ENCODE peak calls at places on chromosomes 5 and 9, in six cellular contexts. S is PC-3, L is coronary artery, V is left ventricle myocardium inferior, H is astrocyte, F is mucosa of descending colon. J is an unnamed sample.

GRCh38 chr9:134589748-134590147 is 51.9 kb upstream of the COL5A1 start:
- DNase-seq in H (no peak), F (no peak), S (no peak), V (no peak), L (peak; percentile 63), J (no peak)

GRCh38 chr9:69579749-69580581 is 92.2 kb downstream of the APBA1 start:
- DNase-seq in L (no peak), S (no peak), F (no peak), V (no peak), H (no peak), J (no peak)

GRCh38 chr9:93612796-93613154 is 36.4 kb downstream of the PHF2 start:
- DNase-seq in V (no peak), H (no peak), L (peak; percentile 41), S (no peak), F (no peak), J (no peak)

GRCh38 chr9:131095666-131096489 is 453 bp upstream of the AIF1L start:
- DNase-seq in L (no peak), H (no peak), S (peak; percentile 34), V (no peak), F (no peak), J (peak; percentile 23)

GRCh38 chr9:34176089-34176488 is 2.8 kb upstream of the UBAP1 start:
- DNase-seq in H (no peak), V (no peak), L (no peak), S (peak; percentile 22), F (no peak), J (no peak)

GRCh38 chr5:179306191-179307005 is 38.9 kb downstream of the ADAMTS2 start:
- DNase-seq in L (peak; percentile 43), S (no peak), H (peak; percentile 24), V (no peak), F (peak; percentile 6), J (peak; percentile 3)

GRCh38 chr9:13443380-13444271 is 164.1 kb upstream of the MPDZ start:
- DNase-seq in H (no peak), F (no peak), L (no peak), S (no peak), V (peak; percentile 15), J (no peak)

GRCh38 chr9:503331-503730 is 288.7 kb downstream of the DOCK8 start:
- DNase-seq in V (no peak), H (no peak), L (no peak), F (peak; percentile 43), S (no peak), J (no peak)

GRCh38 chr9:70021026-70021571 is 22.5 kb upstream of the MAMDC2 start:
- DNase-seq in L (no peak), H (peak; percentile 95), F (no peak), S (peak; percentile 78), V (peak; percentile 61), J (no peak)

GRCh38 chr9:12771891-12772290 is 2.9 kb upstream of the LURAP1L start:
- DNase-seq in L (no peak), V (no peak), F (no peak), H (peak; percentile 43), S (peak; percentile 15), J (no peak)

GRCh38 chr5:135238622-135239460 is 160.2 kb downstream of the MACROH2A1 start:
- DNase-seq in V (no peak), L (peak; percentile 38), F (no peak), S (no peak), H (no peak), J (peak; percentile 47)

GRCh38 chr9:21677387-21677786 is 125.0 kb upstream of the MTAP start:
- DNase-seq in H (no peak), F (no peak), L (no peak), S (no peak), V (no peak), J (no peak)
- H3K4me3 ChIP-seq in H (peak overlapping the region; percentile 4), F (no peak overlapping the region), L (no peak overlapping the region), S (peak overlapping the region; percentile 52), V (no peak overlapping the region), J (no peak overlapping the region)

GRCh38 chr5:19790811-19791466 is 197.1 kb downstream of the CDH18 start:
- DNase-seq in V (no peak), H (no peak), F (no peak), L (no peak), S (peak; percentile 37), J (no peak)
- TF ChIP-seq CTCF in V (no peak), H (no peak), F (no peak), L (no peak), S (no peak), J (no peak)

GRCh38 chr9:129414377-129415021 is 206.4 kb downstream of the C9orf50 start:
- DNase-seq in S (no peak), H (peak; percentile 23), F (peak; percentile 59), L (no peak), V (peak; percentile 42), J (no peak)

GRCh38 chr9:129413537-129414376 is 207.1 kb downstream of the C9orf50 start:
- DNase-seq in V (peak; percentile 99), L (peak; percentile 98), H (peak; percentile 85), S (peak; percentile 93), F (peak; percentile 99), J (peak; percentile 100)

GRCh38 chr9:129411501-129412175 is 209.3 kb downstream of the C9orf50 start:
- DNase-seq in V (no peak), S (no peak), F (peak; percentile 35), L (no peak), H (no peak), J (no peak)

GRCh38 chr9:129415031-129415953 is 205.6 kb downstream of the C9orf50 start:
- DNase-seq in V (no peak), F (peak; percentile 39), L (no peak), H (no peak), S (no peak), J (no peak)

DNA sequence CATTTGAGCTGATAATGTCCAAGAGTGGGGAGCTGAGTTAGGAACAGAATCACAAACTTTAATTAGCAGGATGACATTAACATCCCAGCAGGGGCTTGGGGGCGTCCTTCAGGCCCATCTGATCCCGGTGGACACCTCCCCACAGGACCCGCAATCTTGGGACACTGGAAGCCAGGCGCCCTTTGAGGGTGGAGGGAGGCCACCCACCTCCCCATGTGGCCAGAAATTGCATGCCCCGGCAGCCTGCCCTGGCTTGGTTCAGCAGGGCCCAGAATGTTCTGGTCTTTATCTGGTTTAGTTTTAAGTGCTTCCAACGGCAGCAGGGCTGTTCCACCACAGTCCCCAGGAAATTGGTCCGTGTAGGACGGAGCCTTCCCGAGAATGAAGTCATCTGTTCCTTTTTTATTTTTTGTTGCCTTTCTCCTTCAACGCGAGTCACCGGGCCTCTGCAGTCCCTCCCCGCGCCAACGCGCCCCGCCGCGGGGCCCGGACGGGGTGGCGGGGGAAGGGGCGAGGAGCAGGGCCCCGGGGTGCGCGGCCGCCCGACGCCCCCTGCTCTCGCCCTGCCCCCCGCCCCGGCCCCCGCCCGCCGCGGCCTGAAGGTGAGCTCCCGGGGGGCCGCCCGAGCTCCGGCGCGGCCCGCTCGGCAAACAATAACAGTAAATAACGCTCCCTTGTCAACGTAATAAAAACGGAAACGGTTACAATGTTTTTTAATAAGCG is 207.9 kb downstream of the C9orf50 start:
- DNase-seq in S (peak; percentile 50), F (peak; percentile 68), L (peak; percentile 90), H (peak; percentile 73), V (peak; percentile 83), J (peak; percentile 75)
- H3K4me3 ChIP-seq in S (peak overlapping the region; percentile 64), F (peak overlapping the region; percentile 17), L (peak overlapping the region; percentile 73), H (no peak overlapping the region), V (peak overlapping the region; percentile 74), J (peak overlapping the region; percentile 51)

DNA sequence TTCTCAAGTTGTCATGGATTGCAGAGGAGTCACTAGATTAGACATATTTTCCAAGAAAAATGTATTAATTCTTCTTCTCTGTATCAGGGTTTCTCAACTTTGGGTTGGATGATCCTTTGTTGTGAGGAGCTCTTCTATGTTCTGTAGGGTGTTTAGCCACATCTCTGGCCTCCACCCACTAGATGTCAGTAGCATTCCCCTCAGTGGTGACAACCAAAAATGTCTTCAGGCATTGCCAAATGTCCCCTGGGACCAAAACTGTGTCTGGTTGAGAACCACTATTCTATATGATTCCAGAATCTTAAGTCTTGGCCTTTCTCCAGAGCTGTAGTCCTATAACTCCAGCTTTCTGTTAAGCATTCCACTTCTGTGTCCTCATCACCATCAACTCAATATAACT is 220.9 kb downstream of the KIAA0825 start:
- DNase-seq in L (no peak), V (no peak), H (no peak), S (no peak), F (no peak), J (no peak)
- TF ChIP-seq CTCF in L (no peak), V (no peak), H (no peak), S (peak; percentile 36), F (no peak), J (no peak)

GRCh38 chr5:63760965-63761364 is 201.3 kb downstream of the HTR1A start:
- DNase-seq in F (no peak), H (no peak), L (no peak), S (no peak), V (no peak), J (no peak)
- H3K4me3 ChIP-seq in F (no peak overlapping the region), H (no peak overlapping the region), L (no peak overlapping the region), S (no peak overlapping the region), V (no peak overlapping the region), J (no peak overlapping the region)

GRCh38 chr5:54646285-54647101 is 128.9 kb downstream of the SNX18 start:
- DNase-seq in V (peak; percentile 88), L (peak; percentile 96), S (peak; percentile 44), F (peak; percentile 57), H (peak; percentile 78), J (peak; percentile 41)
- TF ChIP-seq CTCF in V (peak; percentile 25), L (no peak), S (no peak), F (no peak), H (no peak), J (no peak)

GRCh38 chr5:95283761-95284511 is 958 bp downstream of the MCTP1 start:
- DNase-seq in L (no peak), F (peak; percentile 44), S (peak; percentile 27), V (no peak), H (peak; percentile 3), J (no peak)

GRCh38 chr5:95284512-95285405 is at the start of gene MCTP1:
- DNase-seq in V (peak; percentile 14), H (peak; percentile 1), L (no peak), F (peak; percentile 32), S (peak; percentile 5), J (peak; percentile 44)

GRCh38 chr5:95281211-95281610 is 3.7 kb downstream of the MCTP1 start:
- DNase-seq in L (no peak), F (no peak), S (peak; percentile 41), V (no peak), H (peak; percentile 12), J (no peak)

GRCh38 chr5:95285406-95285761 is 490 bp upstream of the MCTP1 start:
- DNase-seq in L (no peak), H (peak; percentile 8), F (no peak), V (no peak), S (no peak), J (no peak)

DNA sequence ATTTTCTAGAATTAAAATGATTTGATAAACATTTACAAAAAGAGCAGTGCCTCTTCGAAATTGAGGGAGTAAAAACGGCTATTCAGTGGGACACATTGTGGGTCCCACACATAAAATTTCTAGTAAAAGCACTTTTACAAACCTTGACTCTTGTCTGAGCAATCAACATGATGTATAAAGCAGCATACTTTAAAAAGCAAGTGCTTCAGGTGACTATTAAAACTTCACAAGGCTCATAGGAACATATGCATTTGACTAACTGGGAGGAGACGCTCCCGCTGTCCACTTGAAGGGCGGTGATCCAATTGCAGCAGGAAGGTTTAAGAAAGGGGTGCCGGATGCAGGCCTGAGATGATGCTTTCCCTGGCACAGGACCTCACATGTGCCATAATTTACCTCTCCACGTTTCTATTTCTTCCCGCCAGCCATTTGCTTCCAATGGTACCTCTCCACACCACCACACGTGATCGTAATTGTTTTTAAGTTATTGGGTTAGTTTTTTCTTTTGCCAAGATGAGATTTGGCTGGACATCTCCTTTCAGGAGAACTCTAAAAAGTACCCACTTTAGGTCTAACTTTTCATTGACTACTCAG is 1.8 kb downstream of the MCTP1 start:
- DNase-seq in S (no peak), L (no peak), V (no peak), F (no peak), H (no peak), J (no peak)
- H3K4me3 ChIP-seq in S (peak overlapping the region; percentile 71), L (peak overlapping the region; percentile 72), V (peak overlapping the region; percentile 72), F (no peak overlapping the region), H (no peak overlapping the region), J (no peak overlapping the region)

GRCh38 chr5:113510836-113511451 is 2.5 kb upstream of the YTHDC2 start:
- DNase-seq in V (no peak), H (no peak), S (peak; percentile 72), L (no peak), F (no peak), J (no peak)
- TF ChIP-seq CTCF in V (peak; percentile 57), H (peak; percentile 49), S (peak; percentile 84), L (no peak), F (no peak), J (no peak)

J was measured in adrenal gland.